ENCODE peak calls at places on chromosome 14, in seven cellular contexts. K is CD4-positive, alpha-beta memory T cell; W is mucosa of descending colon; U is occipital lobe; Y is cortex of kidney; G is C1 segment of cervical spinal cord; H is stimulated activated CD4-positive, alpha-beta T cell treated with anti-CD3 and anti-CD28 coated beads, Interleukin-15, amount 100 ng/mL, for 1 hour. X is an unnamed sample.

GRCh38 chr14:43540948-43541347 is 966.1 kb downstream of the FSCB start:
- DNase-seq in G (no peak), H (no peak), W (no peak), U (no peak), K (no peak), Y (no peak), X (no peak)

GRCh38 chr14:79021756-79022155 is 851.6 kb downstream of the NRXN3 start:
- DNase-seq in W (no peak), Y (no peak), H (no peak), K (no peak), G (no peak), U (no peak), X (no peak)

GRCh38 chr14:40697221-40697620 is 909.5 kb upstream of the LRFN5 start:
- DNase-seq in Y (no peak), G (no peak), H (no peak), W (no peak), K (no peak), U (no peak), X (no peak)

GRCh38 chr14:71155743-71156142 is 248.5 kb downstream of the PCNX1 start:
- DNase-seq in W (no peak), U (no peak), K (no peak), H (no peak), G (no peak), Y (no peak), X (no peak)

GRCh38 chr14:60646202-60646886 is 2.9 kb downstream of the SIX1 start:
- DNase-seq in Y (no peak), H (no peak), G (no peak), W (no peak), U (no peak), K (no peak), X (no peak)

GRCh38 chr14:59490756-59491155 is 6.4 kb downstream of the JKAMP start:
- DNase-seq in W (no peak), G (no peak), Y (no peak), U (no peak), H (no peak), K (no peak), X (no peak)

GRCh38 chr14:61838661-61839060 is 76.4 kb downstream of the SNAPC1 start:
- DNase-seq in G (no peak), K (no peak), U (no peak), Y (no peak), H (no peak), W (no peak), X (no peak)

GRCh38 chr14:101020971-101021370 is 117.4 kb upstream of the RTL1 start:
- DNase-seq in W (no peak), Y (no peak), U (no peak), H (no peak), K (no peak), G (no peak), X (no peak)

GRCh38 chr14:22531451-22532344 is 57.3 kb downstream of the DAD1 start:
- DNase-seq in K (peak; percentile 65), Y (no peak), W (no peak), U (no peak), G (no peak), H (no peak), X (peak; percentile 60)

GRCh38 chr14:85574849-85575616 is 45.1 kb downstream of the FLRT2 start:
- DNase-seq in W (no peak), H (no peak), Y (no peak), U (no peak), G (no peak), K (no peak), X (no peak)

GRCh38 chr14:23561873-23562821 is 5.4 kb downstream of the AP1G2 start:
- DNase-seq in H (no peak), G (no peak), K (no peak), W (no peak), U (no peak), Y (no peak), X (no peak)

GRCh38 chr14:50920482-50921225 is 23.6 kb downstream of the PYGL start:
- DNase-seq in H (no peak), U (no peak), K (no peak), G (no peak), W (no peak), Y (no peak), X (no peak)

GRCh38 chr14:73786942-73787759 is 64.5 kb upstream of the PTGR2 start:
- DNase-seq in Y (no peak), K (peak; percentile 61), U (peak; percentile 35), G (peak; percentile 66), H (peak; percentile 26), W (peak; percentile 83), X (peak; percentile 73)

GRCh38 chr14:71444030-71444822 is 488.0 kb upstream of the RGS6 start:
- DNase-seq in U (no peak), K (no peak), H (no peak), W (no peak), G (no peak), Y (no peak), X (no peak)

GRCh38 chr14:59239030-59239429 is 50.6 kb downstream of the DAAM1 start:
- DNase-seq in H (no peak), W (no peak), K (no peak), Y (no peak), U (no peak), G (no peak), X (no peak)

GRCh38 chr14:66507181-66507721 is 696 bp upstream of the GPHN start:
- DNase-seq in U (no peak), H (no peak), Y (no peak), G (no peak), K (no peak), W (no peak), X (no peak)

GRCh38 chr14:99982449-99983250 is 82.6 kb upstream of the EVL start:
- DNase-seq in G (no peak), W (peak; percentile 40), U (peak; percentile 35), Y (no peak), K (peak; percentile 64), H (peak; percentile 42), X (peak; percentile 57)

GRCh38 chr14:71474291-71474690 is 457.9 kb upstream of the RGS6 start:
- DNase-seq in W (no peak), U (no peak), H (no peak), G (no peak), K (no peak), Y (no peak), X (no peak)

GRCh38 chr14:73943083-73943482 is 6.8 kb downstream of the FAM161B start:
- DNase-seq in Y (no peak), H (no peak), W (no peak), K (no peak), U (no peak), G (peak; percentile 3), X (no peak)

GRCh38 chr14:29350496-29350895 is 577.2 kb downstream of the PRKD1 start:
- DNase-seq in U (no peak), Y (no peak), G (no peak), H (no peak), K (no peak), W (no peak), X (no peak)

GRCh38 chr14:31837056-31837455 is 240.0 kb upstream of the ARHGAP5 start:
- DNase-seq in K (no peak), W (no peak), H (no peak), G (no peak), U (no peak), Y (no peak), X (no peak)

GRCh38 chr14:106286697-106287290 is 760.4 kb downstream of the TMEM121 start:
- DNase-seq in H (no peak), U (no peak), K (no peak), Y (no peak), G (no peak), W (no peak), X (no peak)

GRCh38 chr14:85532981-85533820 is 3.3 kb downstream of the FLRT2 start:
- DNase-seq in H (no peak), W (no peak), K (no peak), Y (no peak), G (peak; percentile 40), U (peak; percentile 71), X (no peak)

GRCh38 chr14:23045419-23046357 is 3.7 kb downstream of the PSMB11 start:
- DNase-seq in Y (no peak), W (no peak), H (no peak), K (no peak), G (no peak), U (no peak), X (no peak)

GRCh38 chr14:91317381-91318313 is 73.1 kb upstream of the GPR68 start:
- DNase-seq in K (peak; percentile 87), Y (no peak), H (peak; percentile 66), W (peak; percentile 94), G (no peak), U (no peak), X (peak; percentile 72)

GRCh38 chr14:75247286-75247922 is 31.2 kb upstream of the FOS start:
- DNase-seq in W (no peak), U (no peak), K (peak; percentile 91), Y (no peak), H (peak; percentile 30), G (no peak), X (peak; percentile 49)

GRCh38 chr14:63308723-63309317 is 9.9 kb downstream of the GPHB5 start:
- DNase-seq in W (no peak), K (no peak), U (no peak), H (no peak), G (no peak), Y (no peak), X (no peak)

GRCh38 chr14:103516426-103517171 is 6.0 kb downstream of the CKB start:
- DNase-seq in U (no peak), K (no peak), G (no peak), Y (no peak), H (no peak), W (peak; percentile 14), X (no peak)

GRCh38 chr14:73491256-73491976 is 683 bp downstream of the RIOX1 start:
- DNase-seq in W (peak; percentile 83), Y (no peak), H (peak; percentile 36), K (peak; percentile 84), U (peak; percentile 43), G (peak; percentile 27), X (peak; percentile 56)

GRCh38 chr14:106792543-106792942 is 1266.2 kb downstream of the TMEM121 start:
- DNase-seq in Y (no peak), H (no peak), W (no peak), K (no peak), U (no peak), G (no peak), X (no peak)

GRCh38 chr14:34425095-34425851 is 36.8 kb downstream of the SPTSSA start:
- DNase-seq in Y (no peak), U (no peak), K (no peak), W (no peak), H (no peak), G (no peak), X (no peak)

GRCh38 chr14:23531391-23531790 is 20.2 kb downstream of the ZFHX2 start:
- DNase-seq in K (no peak), U (no peak), W (no peak), G (no peak), H (no peak), Y (no peak), X (no peak)

GRCh38 chr14:38078393-38078792 is 129.3 kb upstream of the SSTR1 start:
- DNase-seq in U (no peak), Y (no peak), K (peak; percentile 91), W (no peak), G (no peak), H (peak; percentile 29), X (no peak)

GRCh38 chr14:55957950-55958349 is 160.3 kb upstream of the PELI2 start:
- DNase-seq in H (no peak), Y (no peak), W (no peak), G (no peak), U (no peak), K (no peak), X (no peak)

GRCh38 chr14:101719708-101720107 is 41.8 kb upstream of the PPP2R5C start:
- DNase-seq in G (no peak), K (no peak), H (no peak), U (no peak), W (no peak), Y (no peak), X (no peak)

GRCh38 chr14:23551266-23552028 is at the start of gene ZFHX2:
- DNase-seq in Y (no peak), H (peak; percentile 55), U (peak; percentile 86), W (peak; percentile 89), G (peak; percentile 82), K (peak; percentile 86), X (peak; percentile 67)

GRCh38 chr14:49991491-49991890 is 98.6 kb downstream of the ARF6 start:
- DNase-seq in G (no peak), Y (no peak), K (no peak), W (no peak), H (no peak), U (no peak), X (no peak)

GRCh38 chr14:41187868-41188267 is 418.8 kb upstream of the LRFN5 start:
- DNase-seq in H (no peak), U (no peak), W (no peak), Y (no peak), G (no peak), K (no peak), X (no peak)